ENCODE peak calls at places on chromosomes 5 and 9, in six cellular contexts. M is cardiac muscle cell, E is transverse colon, S is endothelial cell, C is mucosa of descending colon, P is neural crest cell. T is an unnamed sample.

GRCh38 chr9:21395778-21396717 is 10.8 kb upstream of the IFNA2 start:
- DNase-seq in E (peak; percentile 48), M (peak; percentile 81), P (peak; percentile 79), S (peak; percentile 73), C (peak; percentile 53), T (peak; percentile 22)

GRCh38 chr5:14326035-14326909 is 183.1 kb downstream of the TRIO start:
- DNase-seq in M (peak; percentile 30), C (no peak), P (no peak), E (no peak), S (peak; percentile 10), T (no peak)

GRCh38 chr5:136424835-136425694 is 59.7 kb upstream of the TRPC7 start:
- DNase-seq in E (peak; percentile 77), S (peak; percentile 93), M (peak; percentile 88), C (peak; percentile 82), P (peak; percentile 94), T (peak; percentile 69)

GRCh38 chr9:70589571-70590263 is 175.3 kb upstream of the KLF9 start:
- DNase-seq in E (no peak), P (no peak), M (no peak), S (no peak), C (no peak), T (no peak)

GRCh38 chr9:20022410-20022809 is 233.6 kb upstream of the SLC24A2 start:
- DNase-seq in P (no peak), S (no peak), C (no peak), E (no peak), M (no peak), T (no peak)

GRCh38 chr5:164597293-164597900 is 1092.0 kb downstream of the MAT2B start:
- DNase-seq in S (peak; percentile 18), E (no peak), P (no peak), C (peak; percentile 24), M (peak; percentile 37), T (no peak)

GRCh38 chr5:144307726-144308125 is 137.1 kb downstream of the KCTD16 start:
- DNase-seq in S (no peak), P (no peak), C (no peak), E (no peak), M (peak; percentile 27), T (no peak)

GRCh38 chr9:82031538-82032280 is 43.1 kb downstream of the SPATA31D1 start:
- DNase-seq in C (no peak), M (no peak), P (no peak), S (no peak), E (no peak), T (peak; percentile 38)

GRCh38 chr9:106758911-106759310 is 104.1 kb upstream of the ZNF462 start:
- DNase-seq in C (no peak), P (no peak), S (no peak), E (no peak), M (no peak), T (no peak)

GRCh38 chr9:95821999-95822398 is 53.5 kb upstream of the ERCC6L2 start:
- DNase-seq in P (no peak), M (no peak), C (no peak), E (no peak), S (no peak), T (no peak)

GRCh38 chr9:116414374-116414773 is 260.8 kb downstream of the PAPPA start:
- DNase-seq in E (no peak), M (no peak), P (no peak), S (no peak), C (no peak), T (no peak)

GRCh38 chr9:6557883-6558282 is 87.6 kb downstream of the GLDC start:
- DNase-seq in S (peak; percentile 18), M (no peak), P (peak; percentile 25), C (no peak), E (no peak), T (no peak)

GRCh38 chr5:45454114-45454513 is 242.1 kb downstream of the HCN1 start:
- DNase-seq in P (no peak), M (peak; percentile 75), E (no peak), S (peak; percentile 11), C (no peak), T (no peak)

GRCh38 chr5:108255468-108255867 is 126.4 kb downstream of the FBXL17 start:
- DNase-seq in S (no peak), C (no peak), M (no peak), P (no peak), E (no peak), T (no peak)

GRCh38 chr5:133916914-133917313 is 51.5 kb downstream of the C5orf15 start:
- DNase-seq in E (no peak), S (no peak), M (no peak), C (no peak), P (no peak), T (no peak)

DNA sequence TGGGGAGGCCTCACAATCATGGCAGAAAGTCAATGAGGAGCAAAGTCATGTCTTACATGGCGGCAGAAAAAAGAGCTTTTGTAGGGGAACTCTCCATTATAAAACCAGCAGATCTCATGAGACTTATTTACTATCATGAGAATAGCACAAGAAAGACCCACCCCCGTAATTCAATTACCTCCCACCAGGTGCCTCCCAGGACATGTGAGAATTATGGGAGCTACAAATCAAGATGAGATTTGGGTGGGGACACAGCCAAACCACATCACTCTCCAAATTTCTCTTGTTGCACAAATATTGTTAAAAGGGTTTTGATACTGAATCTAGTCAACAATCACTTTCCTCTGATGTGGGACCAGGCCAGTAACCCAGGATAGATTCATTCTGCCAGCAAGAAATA is 1176.1 kb downstream of the CDH9 start:
- DNase-seq in S (no peak), P (no peak), M (no peak), C (no peak), E (no peak), T (no peak)
- TF ChIP-seq CTCF in S (peak; percentile 16), P (no peak), M (no peak), C (no peak), E (no peak), T (no peak)

GRCh38 chr5:37838152-37838932 is 1.5 kb downstream of the GDNF start:
- DNase-seq in P (peak; percentile 37), C (no peak), E (no peak), S (peak; percentile 47), M (peak; percentile 39), T (no peak)
- TF ChIP-seq CTCF in P (no peak), C (no peak), E (no peak), S (no peak), M (peak; percentile 17), T (peak; percentile 7)

GRCh38 chr9:136644343-136644592 is 18.4 kb upstream of the EGFL7 start:
- DNase-seq in C (no peak), M (no peak), E (peak; percentile 92), S (no peak), P (no peak), T (no peak)

GRCh38 chr9:136644593-136645342 is 17.9 kb upstream of the EGFL7 start:
- DNase-seq in P (peak; percentile 73), S (peak; percentile 84), M (peak; percentile 70), E (peak; percentile 58), C (peak; percentile 90), T (peak; percentile 59)

GRCh38 chr9:136645903-136646754 is 16.6 kb upstream of the EGFL7 start:
- DNase-seq in E (no peak), M (no peak), P (no peak), S (peak; percentile 92), C (peak; percentile 57), T (no peak)

GRCh38 chr9:136645343-136645902 is 17.3 kb upstream of the EGFL7 start:
- DNase-seq in C (peak; percentile 30), P (no peak), S (no peak), E (no peak), M (no peak), T (no peak)

DNA sequence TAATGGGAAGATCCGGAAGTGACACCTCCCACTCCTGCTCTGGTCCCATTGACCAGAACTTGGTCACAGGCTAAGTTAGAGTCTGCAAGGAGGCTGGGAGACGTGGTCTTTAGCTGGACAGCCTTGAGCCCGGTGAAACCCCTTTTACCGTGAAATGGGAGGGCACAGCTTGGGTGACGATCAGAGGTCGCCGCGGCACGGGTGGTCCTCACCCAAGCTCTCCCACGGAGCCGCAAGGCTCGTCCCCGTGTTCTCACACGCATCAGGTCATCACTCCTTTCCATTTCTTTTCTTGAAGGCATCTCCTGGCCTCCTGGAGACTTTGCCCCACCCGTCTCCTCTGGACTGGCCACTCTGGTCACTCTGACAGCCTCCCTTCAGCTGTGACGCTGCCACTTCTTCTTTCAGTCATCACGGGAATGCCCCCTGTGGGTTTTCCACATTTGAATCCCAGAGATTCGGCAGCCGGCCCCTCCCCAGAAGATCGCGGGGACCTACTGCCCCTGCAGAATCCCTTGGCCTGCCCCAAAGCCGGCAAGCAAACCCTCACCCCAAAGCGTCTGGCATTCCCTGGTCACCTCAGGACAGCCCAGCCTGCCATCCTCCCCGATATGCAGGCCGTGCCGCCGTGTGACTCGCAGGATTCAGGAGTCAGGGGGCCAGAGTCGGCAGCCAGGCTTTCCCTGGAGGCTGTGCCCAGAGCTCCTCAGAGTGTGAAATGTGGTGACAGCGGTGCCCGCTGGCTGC is 18.9 kb upstream of the EGFL7 start:
- DNase-seq in S (peak; percentile 23), M (no peak), C (peak; percentile 22), E (no peak), P (no peak), T (no peak)
- TF ChIP-seq CTCF in S (no peak), M (no peak), C (no peak), E (no peak), P (no peak), T (no peak)

DNA sequence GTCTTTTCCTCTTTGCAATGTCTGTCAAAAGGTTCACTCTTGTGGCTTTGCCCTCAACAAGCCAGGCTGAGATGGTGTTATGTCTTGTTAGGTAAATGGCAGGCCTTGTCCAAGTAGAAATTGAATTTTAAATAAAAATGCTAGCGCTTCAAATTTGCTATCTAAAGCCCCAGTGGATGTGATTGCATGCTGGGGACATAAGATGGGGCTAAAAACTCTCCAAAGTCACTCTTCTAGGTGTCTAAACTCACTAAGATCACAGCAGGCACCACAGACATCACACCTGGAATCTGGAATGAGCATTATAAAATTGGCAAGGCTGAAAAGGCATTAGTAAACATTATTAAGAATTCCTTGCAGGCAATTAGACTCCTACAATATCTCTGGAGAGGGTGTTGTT is 262.7 kb upstream of the CLINT1 start:
- DNase-seq in S (no peak), M (no peak), C (no peak), E (no peak), P (no peak), T (no peak)
- TF ChIP-seq CTCF in S (no peak), M (no peak), C (no peak), E (no peak), P (no peak), T (no peak)

DNA sequence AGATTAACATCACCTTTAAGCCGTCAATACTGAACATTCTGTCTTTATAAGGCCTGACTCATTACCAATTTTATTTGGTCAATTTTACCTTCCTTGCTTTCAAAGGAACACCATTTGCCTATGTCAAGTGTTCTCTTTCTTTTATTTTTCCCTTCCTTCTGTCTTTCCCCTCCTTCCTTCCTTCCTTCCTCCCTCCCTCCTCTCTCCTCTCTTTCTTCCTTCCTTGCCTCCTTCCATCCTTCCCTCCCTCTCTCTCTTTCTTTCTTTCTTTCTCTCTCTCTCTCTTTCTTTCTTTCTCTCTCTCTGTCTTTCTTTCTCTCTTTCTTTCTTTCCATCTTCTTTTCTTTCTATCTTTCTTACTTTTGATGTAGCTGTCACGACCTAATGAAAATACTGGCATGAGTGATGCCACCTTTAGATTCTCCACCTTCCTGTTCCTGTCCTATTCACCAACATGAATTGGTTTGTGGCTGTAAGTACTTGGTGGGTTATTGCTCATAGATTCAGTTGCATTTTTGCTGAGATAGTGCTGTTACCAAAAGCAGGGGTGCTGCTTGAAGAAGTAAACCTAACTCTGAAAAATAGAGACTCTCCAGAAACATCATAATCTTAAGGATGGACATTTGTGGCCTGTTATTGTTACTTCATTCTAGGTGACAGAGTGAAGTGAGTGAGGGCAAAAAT is 33.8 kb downstream of the DOCK8 start:
- DNase-seq in M (no peak), S (no peak), P (no peak), E (no peak), C (no peak), T (no peak)
- TF ChIP-seq CTCF in M (no peak), S (no peak), P (no peak), E (no peak), C (no peak), T (no peak)